ENCODE peak calls at places on chromosomes 5 and 9, in nine cellular contexts. One of them, this sample, is unnamed.

GRCh38 chr5:102807878-102808502 is 52.9 kb downstream of the PAM start:
- DNase-seq in EL: peak
- DNase-seq in stimulated activated naive CD8-positive, alpha-beta T cell treated with anti-CD3 and anti-CD28 coated beads, Interleukin-15, amount 100 ng/mL, for 72 hours: no peak
- DNase-seq in amygdala: no peak
- DNase-seq in dorsolateral prefrontal cortex: peak
- DNase-seq in stimulated activated CD4-positive, alpha-beta T cell treated with anti-CD3 and anti-CD28 coated beads, TNF-alpha, amount 100 ng/mL, for 1 hour: no peak
- DNase-seq in left colon: peak
- DNase-seq in AG10803: peak
- DNase-seq in pancreas: no peak
- DNase-seq in this sample: peak

GRCh38 chr5:946720-947625 is 54.3 kb downstream of the TRIP13 start:
- DNase-seq in EL: no peak
- DNase-seq in stimulated activated naive CD8-positive, alpha-beta T cell treated with anti-CD3 and anti-CD28 coated beads, Interleukin-15, amount 100 ng/mL, for 72 hours: no peak
- DNase-seq in amygdala: no peak
- DNase-seq in dorsolateral prefrontal cortex: no peak
- DNase-seq in stimulated activated CD4-positive, alpha-beta T cell treated with anti-CD3 and anti-CD28 coated beads, TNF-alpha, amount 100 ng/mL, for 1 hour: no peak
- DNase-seq in left colon: no peak
- DNase-seq in AG10803: no peak
- DNase-seq in pancreas: no peak
- DNase-seq in this sample: no peak

GRCh38 chr5:173459225-173459624 is 131.0 kb upstream of the STC2 start:
- DNase-seq in EL: no peak
- DNase-seq in stimulated activated naive CD8-positive, alpha-beta T cell treated with anti-CD3 and anti-CD28 coated beads, Interleukin-15, amount 100 ng/mL, for 72 hours: no peak
- DNase-seq in amygdala: no peak
- DNase-seq in dorsolateral prefrontal cortex: no peak
- DNase-seq in stimulated activated CD4-positive, alpha-beta T cell treated with anti-CD3 and anti-CD28 coated beads, TNF-alpha, amount 100 ng/mL, for 1 hour: no peak
- DNase-seq in left colon: no peak
- DNase-seq in AG10803: no peak
- DNase-seq in pancreas: no peak
- DNase-seq in this sample: peak

GRCh38 chr9:110029422-110029814 is 178.5 kb downstream of the C9orf152 start:
- DNase-seq in EL: peak
- DNase-seq in stimulated activated naive CD8-positive, alpha-beta T cell treated with anti-CD3 and anti-CD28 coated beads, Interleukin-15, amount 100 ng/mL, for 72 hours: no peak
- DNase-seq in amygdala: no peak
- DNase-seq in dorsolateral prefrontal cortex: no peak
- DNase-seq in stimulated activated CD4-positive, alpha-beta T cell treated with anti-CD3 and anti-CD28 coated beads, TNF-alpha, amount 100 ng/mL, for 1 hour: no peak
- DNase-seq in left colon: no peak
- DNase-seq in AG10803: peak
- DNase-seq in pancreas: no peak
- DNase-seq in this sample: peak

GRCh38 chr9:137297966-137298365 is 4.1 kb downstream of the NRARP start:
- DNase-seq in EL: no peak
- DNase-seq in stimulated activated naive CD8-positive, alpha-beta T cell treated with anti-CD3 and anti-CD28 coated beads, Interleukin-15, amount 100 ng/mL, for 72 hours: no peak
- DNase-seq in amygdala: no peak
- DNase-seq in dorsolateral prefrontal cortex: no peak
- DNase-seq in stimulated activated CD4-positive, alpha-beta T cell treated with anti-CD3 and anti-CD28 coated beads, TNF-alpha, amount 100 ng/mL, for 1 hour: no peak
- DNase-seq in left colon: peak
- DNase-seq in AG10803: no peak
- DNase-seq in pancreas: peak
- DNase-seq in this sample: no peak

GRCh38 chr5:139914218-139914807 is 118.7 kb downstream of the PSD2 start:
- DNase-seq in EL: no peak
- DNase-seq in stimulated activated naive CD8-positive, alpha-beta T cell treated with anti-CD3 and anti-CD28 coated beads, Interleukin-15, amount 100 ng/mL, for 72 hours: no peak
- DNase-seq in amygdala: no peak
- DNase-seq in dorsolateral prefrontal cortex: no peak
- DNase-seq in stimulated activated CD4-positive, alpha-beta T cell treated with anti-CD3 and anti-CD28 coated beads, TNF-alpha, amount 100 ng/mL, for 1 hour: no peak
- DNase-seq in left colon: no peak
- DNase-seq in AG10803: no peak
- DNase-seq in pancreas: no peak
- DNase-seq in this sample: no peak

GRCh38 chr9:133202145-133202513 is 6.9 kb downstream of the OBP2B start:
- DNase-seq in EL: no peak
- DNase-seq in stimulated activated naive CD8-positive, alpha-beta T cell treated with anti-CD3 and anti-CD28 coated beads, Interleukin-15, amount 100 ng/mL, for 72 hours: no peak
- DNase-seq in amygdala: no peak
- DNase-seq in dorsolateral prefrontal cortex: no peak
- DNase-seq in stimulated activated CD4-positive, alpha-beta T cell treated with anti-CD3 and anti-CD28 coated beads, TNF-alpha, amount 100 ng/mL, for 1 hour: no peak
- DNase-seq in left colon: no peak
- DNase-seq in AG10803: no peak
- DNase-seq in pancreas: no peak
- DNase-seq in this sample: no peak

GRCh38 chr9:124133752-124134151 is 122.2 kb downstream of the LHX2 start:
- DNase-seq in EL: peak
- DNase-seq in stimulated activated naive CD8-positive, alpha-beta T cell treated with anti-CD3 and anti-CD28 coated beads, Interleukin-15, amount 100 ng/mL, for 72 hours: no peak
- DNase-seq in amygdala: peak
- DNase-seq in dorsolateral prefrontal cortex: peak
- DNase-seq in stimulated activated CD4-positive, alpha-beta T cell treated with anti-CD3 and anti-CD28 coated beads, TNF-alpha, amount 100 ng/mL, for 1 hour: no peak
- DNase-seq in left colon: peak
- DNase-seq in AG10803: peak
- DNase-seq in pancreas: peak
- DNase-seq in this sample: no peak

GRCh38 chr5:73826761-73827450 is 200.9 kb downstream of the ARHGEF28 start:
- DNase-seq in EL: peak
- DNase-seq in stimulated activated naive CD8-positive, alpha-beta T cell treated with anti-CD3 and anti-CD28 coated beads, Interleukin-15, amount 100 ng/mL, for 72 hours: no peak
- DNase-seq in amygdala: no peak
- DNase-seq in dorsolateral prefrontal cortex: no peak
- DNase-seq in stimulated activated CD4-positive, alpha-beta T cell treated with anti-CD3 and anti-CD28 coated beads, TNF-alpha, amount 100 ng/mL, for 1 hour: no peak
- DNase-seq in left colon: no peak
- DNase-seq in AG10803: peak
- DNase-seq in pancreas: no peak
- DNase-seq in this sample: peak

This sample was measured in LHCN-M2.